ENCODE peak calls at places on chromosomes 16 and 17, in nine cellular contexts. J, X, N, E, L, M, U, S and F are unnamed samples.

GRCh38 chr17:43360376-43360738 is 38.4 kb upstream of the ARL4D start:
- DNase-seq in J (peak; percentile 37), X (peak; percentile 81), N (peak; percentile 65), E (no peak), L (peak; percentile 42), M (no peak), U (no peak), S (no peak), F (peak; percentile 85)

GRCh38 chr17:48907713-48908046 is 527 bp upstream of the UBE2Z start:
- DNase-seq in J (peak; percentile 63), X (peak; percentile 53), N (no peak), E (no peak), L (no peak), M (no peak), U (no peak), S (no peak), F (no peak)

GRCh38 chr17:69445132-69445531 is 30.6 kb downstream of the MAP2K6 start:
- DNase-seq in J (no peak), X (no peak), N (no peak), E (no peak), L (no peak), M (no peak), U (no peak), S (no peak), F (no peak)

GRCh38 chr17:7969434-7969833 is 33.0 kb upstream of the GUCY2D start:
- DNase-seq in J (no peak), X (peak; percentile 19), N (no peak), E (no peak), L (no peak), M (no peak), U (no peak), S (no peak), F (no peak)

GRCh38 chr16:730666-731509 is 4.0 kb downstream of the HAGHL start:
- DNase-seq in J (no peak), X (no peak), N (no peak), E (peak; percentile 65), L (no peak), M (no peak), U (no peak), S (no peak), F (no peak)

GRCh38 chr17:32551186-32551955 is 64.6 kb downstream of the CDK5R1 start:
- DNase-seq in J (no peak), X (peak; percentile 57), N (no peak), E (no peak), L (no peak), M (no peak), U (peak; percentile 5), S (no peak), F (peak; percentile 23)

GRCh38 chr17:81126281-81127132 is 38.8 kb upstream of the PVALEF start:
- DNase-seq in J (no peak), X (no peak), N (no peak), E (no peak), L (no peak), M (no peak), U (no peak), S (no peak), F (no peak)

GRCh38 chr16:81237282-81237681 is 1.2 kb upstream of the BCO1 start:
- DNase-seq in J (no peak), X (no peak), N (no peak), E (no peak), L (peak; percentile 62), M (no peak), U (no peak), S (no peak), F (no peak)

GRCh38 chr17:42286411-42287295 is 1.6 kb upstream of the STAT5A start:
- DNase-seq in J (no peak), X (no peak), N (no peak), E (peak; percentile 61), L (peak; percentile 41), M (no peak), U (no peak), S (no peak), F (no peak)

GRCh38 chr16:24544640-24545039 is 5.3 kb downstream of the RBBP6 start:
- DNase-seq in J (no peak), X (peak; percentile 14), N (no peak), E (no peak), L (no peak), M (no peak), U (no peak), S (no peak), F (no peak)

GRCh38 chr17:46764709-46765401 is 53.6 kb downstream of the WNT3 start:
- DNase-seq in J (peak; percentile 94), X (peak; percentile 35), N (no peak), E (peak; percentile 87), L (no peak), M (peak; percentile 27), U (peak; percentile 60), S (peak; percentile 44), F (peak; percentile 89)

GRCh38 chr16:14111713-14112538 is 40.8 kb downstream of the MRTFB start:
- DNase-seq in J (no peak), X (no peak), N (no peak), E (no peak), L (peak; percentile 43), M (no peak), U (no peak), S (no peak), F (no peak)

GRCh38 chr17:15332338-15332737 is 9.1 kb downstream of the TEKT3 start:
- DNase-seq in J (no peak), X (no peak), N (no peak), E (no peak), L (no peak), M (no peak), U (no peak), S (peak; percentile 64), F (no peak)

GRCh38 chr17:72390675-72391501 is 270.1 kb downstream of the SOX9 start:
- DNase-seq in J (no peak), X (peak; percentile 59), N (no peak), E (no peak), L (no peak), M (no peak), U (no peak), S (no peak), F (no peak)

GRCh38 chr17:41777579-41778188 is 8.8 kb downstream of the JUP start:
- DNase-seq in J (peak; percentile 90), X (peak; percentile 94), N (no peak), E (peak; percentile 74), L (peak; percentile 78), M (peak; percentile 90), U (peak; percentile 47), S (no peak), F (peak; percentile 93)

GRCh38 chr17:61247438-61247837 is 152.2 kb upstream of the TBX2 start:
- DNase-seq in J (no peak), X (peak; percentile 97), N (no peak), E (no peak), L (no peak), M (no peak), U (peak; percentile 45), S (no peak), F (peak; percentile 97)

GRCh38 chr16:11139624-11140375 is 116.2 kb downstream of the SOCS1 start:
- DNase-seq in J (no peak), X (no peak), N (no peak), E (no peak), L (no peak), M (no peak), U (no peak), S (no peak), F (no peak)

GRCh38 chr17:79983456-79983855 is 52.2 kb downstream of the TBC1D16 start:
- DNase-seq in J (no peak), X (no peak), N (no peak), E (peak; percentile 74), L (no peak), M (no peak), U (no peak), S (no peak), F (no peak)

GRCh38 chr17:79484600-79485398 is 126.1 kb downstream of the RBFOX3 start:
- DNase-seq in J (no peak), X (no peak), N (no peak), E (no peak), L (no peak), M (no peak), U (no peak), S (no peak), F (no peak)

GRCh38 chr16:58026139-58026704 is 668 bp downstream of the MMP15 start:
- DNase-seq in J (peak; percentile 58), X (peak; percentile 40), N (no peak), E (peak; percentile 82), L (peak; percentile 37), M (no peak), U (no peak), S (peak; percentile 72), F (no peak)

GRCh38 chr17:74292495-74292894 is 18.5 kb downstream of the DNAI2 start:
- DNase-seq in J (no peak), X (no peak), N (no peak), E (no peak), L (no peak), M (no peak), U (no peak), S (no peak), F (no peak)

GRCh38 chr16:86321491-86321890 is 188.8 kb upstream of the FOXF1 start:
- DNase-seq in J (no peak), X (no peak), N (no peak), E (no peak), L (no peak), M (no peak), U (no peak), S (no peak), F (no peak)

GRCh38 chr16:19113577-19114358 is at the start of gene ITPRIPL2:
- DNase-seq in J (no peak), X (peak; percentile 89), N (no peak), E (peak; percentile 96), L (peak; percentile 90), M (no peak), U (no peak), S (peak; percentile 74), F (peak; percentile 70)

GRCh38 chr17:22138861-22139469 is 446.6 kb downstream of the KCNJ18 start:
- DNase-seq in J (no peak), X (peak; percentile 37), N (no peak), E (no peak), L (no peak), M (no peak), U (no peak), S (no peak), F (peak; percentile 63)

GRCh38 chr17:46027326-46028325 is 28.6 kb downstream of the STH start:
- DNase-seq in J (no peak), X (no peak), N (no peak), E (no peak), L (no peak), M (no peak), U (no peak), S (no peak), F (no peak)

GRCh38 chr17:63843387-63844292 is 1.2 kb upstream of the SMARCD2 start:
- DNase-seq in J (peak; percentile 68), X (peak; percentile 81), N (peak; percentile 37), E (no peak), L (peak; percentile 52), M (peak; percentile 44), U (no peak), S (no peak), F (peak; percentile 85)

GRCh38 chr17:45414997-45415881 is 17.4 kb downstream of the ARHGAP27 start:
- DNase-seq in J (no peak), X (no peak), N (no peak), E (no peak), L (no peak), M (no peak), U (no peak), S (no peak), F (no peak)

GRCh38 chr17:50478391-50479361 is at the start of gene RSAD1:
- DNase-seq in J (peak; percentile 94), X (peak; percentile 89), N (peak; percentile 82), E (peak; percentile 93), L (peak; percentile 85), M (peak; percentile 48), U (peak; percentile 26), S (peak; percentile 84), F (peak; percentile 90)

GRCh38 chr16:162271-162991 is 3.3 kb upstream of the HBM start:
- DNase-seq in J (no peak), X (no peak), N (no peak), E (no peak), L (no peak), M (no peak), U (no peak), S (no peak), F (no peak)

GRCh38 chr16:56525154-56525720 is 5.4 kb upstream of the BBS2 start:
- DNase-seq in J (no peak), X (no peak), N (no peak), E (no peak), L (no peak), M (no peak), U (peak; percentile 49), S (no peak), F (no peak)

GRCh38 chr17:66893382-66893781 is 58.5 kb downstream of the CACNG5 start:
- DNase-seq in J (no peak), X (peak; percentile 59), N (no peak), E (no peak), L (no peak), M (no peak), U (no peak), S (no peak), F (no peak)